ENCODE peak calls at places on chromosome 18, in nine cellular contexts. X, Z, O, V, C, B, Y, J and S are unnamed samples.

GRCh38 chr18:13107074-13107473 is 111.5 kb upstream of the LDLRAD4 start:
- DNase-seq in X (no peak), Z (no peak), O (no peak), V (peak; percentile 13), C (no peak), B (no peak), Y (no peak), J (no peak), S (no peak)

GRCh38 chr18:31592520-31593157 is 962 bp downstream of the TTR start:
- DNase-seq in X (no peak), Z (no peak), O (no peak), V (no peak), C (no peak), B (no peak), Y (no peak), J (no peak), S (no peak)

GRCh38 chr18:55587341-55588000 is 521 bp downstream of the TCF4 start:
- DNase-seq in X (peak; percentile 25), Z (peak; percentile 26), O (peak; percentile 34), V (peak; percentile 71), C (peak; percentile 58), B (peak; percentile 24), Y (peak; percentile 9), J (no peak), S (no peak)

GRCh38 chr18:78984941-78985784 is 5.5 kb downstream of the SALL3 start:
- DNase-seq in X (peak; percentile 4), Z (no peak), O (peak; percentile 53), V (no peak), C (peak; percentile 90), B (peak; percentile 27), Y (peak; percentile 7), J (no peak), S (peak; percentile 40)

GRCh38 chr18:70195852-70196434 is 9.5 kb downstream of the RTTN start:
- DNase-seq in X (peak; percentile 29), Z (peak; percentile 29), O (peak; percentile 6), V (peak; percentile 79), C (peak; percentile 58), B (peak; percentile 76), Y (peak; percentile 10), J (no peak), S (peak; percentile 20)

GRCh38 chr18:33369711-33370449 is 70.6 kb downstream of the CCDC178 start:
- DNase-seq in X (no peak), Z (no peak), O (no peak), V (no peak), C (no peak), B (no peak), Y (no peak), J (no peak), S (peak; percentile 1)

GRCh38 chr18:57668021-57668420 is 46.4 kb upstream of the NARS1 start:
- DNase-seq in X (peak; percentile 55), Z (no peak), O (no peak), V (no peak), C (no peak), B (no peak), Y (no peak), J (no peak), S (no peak)

GRCh38 chr18:21496277-21496835 is 104.1 kb downstream of the ESCO1 start:
- DNase-seq in X (no peak), Z (no peak), O (no peak), V (no peak), C (no peak), B (no peak), Y (no peak), J (no peak), S (no peak)

GRCh38 chr18:4454548-4455112 is 477 bp downstream of the DLGAP1 start:
- DNase-seq in X (no peak), Z (no peak), O (no peak), V (no peak), C (peak; percentile 34), B (no peak), Y (no peak), J (no peak), S (no peak)

GRCh38 chr18:57194622-57195021 is 47.7 kb downstream of the BOD1L2 start:
- DNase-seq in X (no peak), Z (no peak), O (no peak), V (no peak), C (no peak), B (no peak), Y (no peak), J (no peak), S (no peak)

GRCh38 chr18:74994502-74995403 is 214.2 kb downstream of the PTGR3 start:
- DNase-seq in X (no peak), Z (no peak), O (no peak), V (peak; percentile 14), C (no peak), B (no peak), Y (no peak), J (no peak), S (peak; percentile 49)

GRCh38 chr18:7116001-7116831 is 1.4 kb downstream of the LAMA1 start:
- DNase-seq in X (no peak), Z (no peak), O (no peak), V (peak; percentile 30), C (peak; percentile 78), B (no peak), Y (no peak), J (no peak), S (no peak)

GRCh38 chr18:62596145-62597005 is 73.5 kb downstream of the ZCCHC2 start:
- DNase-seq in X (no peak), Z (no peak), O (no peak), V (no peak), C (peak; percentile 62), B (no peak), Y (no peak), J (no peak), S (no peak)

GRCh38 chr18:32372381-32373061 is 98.2 kb downstream of the GAREM1 start:
- DNase-seq in X (no peak), Z (no peak), O (no peak), V (peak; percentile 28), C (no peak), B (peak; percentile 86), Y (peak; percentile 8), J (peak; percentile 84), S (peak; percentile 31)

GRCh38 chr18:2471523-2471922 is 99.8 kb downstream of the METTL4 start:
- DNase-seq in X (peak; percentile 62), Z (no peak), O (peak; percentile 23), V (no peak), C (peak; percentile 44), B (peak; percentile 11), Y (no peak), J (no peak), S (no peak)
- TF ChIP-seq CTCF in X (peak; percentile 80), Z (no peak), O (peak; percentile 58), V (no peak), C (peak; percentile 52), B (peak; percentile 45), Y (no peak), J (no peak), S (no peak)

DNA sequence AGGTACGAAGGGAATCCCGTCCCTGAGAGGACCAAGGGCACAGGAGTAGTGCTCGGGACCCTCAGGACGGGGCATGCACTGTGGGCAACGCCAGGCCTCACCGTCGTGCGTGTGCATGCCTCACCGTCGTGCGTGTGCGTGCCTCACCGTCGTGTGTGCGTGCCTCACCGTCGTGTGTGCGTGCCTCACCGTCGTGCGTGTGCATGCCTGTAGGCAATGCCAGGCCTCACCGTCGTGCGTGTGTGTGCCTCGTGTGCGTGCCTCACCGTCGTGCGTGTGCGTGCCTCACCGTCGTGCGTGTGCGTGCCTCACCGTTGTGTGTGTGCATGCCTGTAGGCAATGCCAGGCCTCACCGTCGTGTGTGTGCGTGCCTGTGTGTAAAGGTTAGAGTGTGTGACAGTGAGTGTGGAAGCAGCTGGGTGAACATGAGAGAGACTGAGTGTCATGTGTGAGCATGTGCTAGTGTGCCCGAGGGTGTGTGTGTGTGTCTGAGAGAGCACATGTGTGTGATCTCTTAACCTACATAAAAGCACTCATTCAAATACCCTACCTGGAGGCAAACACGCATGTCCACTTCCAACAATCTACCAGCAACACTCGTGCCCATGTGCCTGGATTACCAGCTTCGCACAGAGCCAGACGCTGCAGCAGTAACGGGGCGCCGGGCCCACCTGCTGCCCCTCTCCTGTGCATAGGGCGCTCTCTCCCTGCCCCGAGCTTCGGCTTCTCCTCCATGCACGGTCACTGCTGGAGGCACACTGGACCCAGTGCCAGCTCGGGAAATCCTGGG is 36.3 kb downstream of the ZNF516 start:
- DNase-seq in X (no peak), Z (no peak), O (no peak), V (no peak), C (no peak), B (no peak), Y (no peak), J (peak; percentile 11), S (no peak)
- H3K27ac ChIP-seq in X (no peak overlapping the region), Z (peak overlapping the region; percentile 79), O (no peak overlapping the region), V (peak overlapping the region; percentile 94), C (no peak overlapping the region), B (peak overlapping the region; percentile 67), Y (peak overlapping the region; percentile 84), J (peak overlapping the region; percentile 83), S (peak overlapping the region; percentile 93)

GRCh38 chr18:35915056-35915455 is 57.4 kb upstream of the RMP24 start:
- DNase-seq in X (no peak), Z (no peak), O (no peak), V (no peak), C (no peak), B (no peak), Y (no peak), J (no peak), S (no peak)

GRCh38 chr18:35919179-35919578 is 53.3 kb upstream of the RMP24 start:
- DNase-seq in X (no peak), Z (no peak), O (no peak), V (no peak), C (no peak), B (no peak), Y (no peak), J (no peak), S (no peak)

GRCh38 chr18:35918564-35918963 is 53.9 kb upstream of the RMP24 start:
- DNase-seq in X (no peak), Z (no peak), O (no peak), V (no peak), C (no peak), B (no peak), Y (no peak), J (no peak), S (no peak)

GRCh38 chr18:35920623-35921022 is 51.9 kb upstream of the RMP24 start:
- DNase-seq in X (no peak), Z (no peak), O (no peak), V (no peak), C (no peak), B (no peak), Y (no peak), J (no peak), S (no peak)

GRCh38 chr18:35917043-35917442 is 55.4 kb upstream of the RMP24 start:
- DNase-seq in X (peak; percentile 12), Z (no peak), O (no peak), V (no peak), C (peak; percentile 33), B (peak; percentile 2), Y (no peak), J (no peak), S (no peak)
- TF ChIP-seq CTCF in X (peak; percentile 53), Z (no peak), O (no peak), V (no peak), C (peak; percentile 42), B (peak; percentile 40), Y (no peak), J (no peak), S (no peak)

GRCh38 chr18:45517181-45517741 is 98.0 kb upstream of the SLC14A2 start:
- DNase-seq in X (no peak), Z (peak; percentile 64), O (no peak), V (peak; percentile 59), C (no peak), B (no peak), Y (no peak), J (no peak), S (no peak)
- H3K27ac ChIP-seq in X (no peak overlapping the region), Z (peak overlapping the region; percentile 35), O (no peak overlapping the region), V (no peak overlapping the region), C (no peak overlapping the region), B (no peak overlapping the region), Y (no peak overlapping the region), J (no peak overlapping the region), S (no peak overlapping the region)